ENCODE peak calls at places on chromosomes 16 and 17, in ten cellular contexts. K, L, Z, B, N, W, X, P, S and E are unnamed samples.

GRCh38 chr17:50768348-50768761 is 1.0 kb upstream of the ANKRD40CL start:
- DNase-seq in K (no peak), L (no peak), Z (no peak), B (no peak), N (peak; percentile 73), W (no peak), X (peak; percentile 87), P (no peak), S (peak; percentile 49), E (no peak)

GRCh38 chr17:77471984-77472836 is 331.4 kb downstream of the SEC14L1 start:
- DNase-seq in K (no peak), L (no peak), Z (no peak), B (no peak), N (peak; percentile 64), W (no peak), X (no peak), P (peak; percentile 85), S (peak; percentile 72), E (no peak)

GRCh38 chr17:64213995-64214507 is 49.0 kb downstream of the TEX2 start:
- DNase-seq in K (no peak), L (no peak), Z (no peak), B (no peak), N (no peak), W (no peak), X (no peak), P (peak; percentile 72), S (no peak), E (no peak)

GRCh38 chr16:50611332-50611934 is 63.2 kb downstream of the NKD1 start:
- DNase-seq in K (no peak), L (no peak), Z (no peak), B (no peak), N (no peak), W (no peak), X (peak; percentile 6), P (peak; percentile 43), S (no peak), E (no peak)

GRCh38 chr16:83501481-83501880 is 306.3 kb upstream of the HSBP1 start:
- DNase-seq in K (no peak), L (no peak), Z (no peak), B (no peak), N (no peak), W (no peak), X (no peak), P (no peak), S (no peak), E (no peak)

GRCh38 chr16:53913920-53914319 is 210.0 kb downstream of the FTO start:
- DNase-seq in K (no peak), L (no peak), Z (no peak), B (no peak), N (no peak), W (peak; percentile 38), X (no peak), P (no peak), S (no peak), E (no peak)

GRCh38 chr17:33127706-33128105 is 136.1 kb downstream of the SPACA3 start:
- DNase-seq in K (no peak), L (no peak), Z (peak; percentile 84), B (no peak), N (no peak), W (no peak), X (peak; percentile 71), P (peak; percentile 47), S (no peak), E (no peak)

GRCh38 chr17:75891605-75892555 is 4.9 kb downstream of the TRIM65 start:
- DNase-seq in K (no peak), L (no peak), Z (no peak), B (no peak), N (no peak), W (no peak), X (no peak), P (no peak), S (no peak), E (no peak)

GRCh38 chr16:80283450-80284392 is 257.1 kb upstream of the DYNLRB2 start:
- DNase-seq in K (no peak), L (no peak), Z (no peak), B (no peak), N (no peak), W (no peak), X (no peak), P (no peak), S (no peak), E (no peak)

DNA sequence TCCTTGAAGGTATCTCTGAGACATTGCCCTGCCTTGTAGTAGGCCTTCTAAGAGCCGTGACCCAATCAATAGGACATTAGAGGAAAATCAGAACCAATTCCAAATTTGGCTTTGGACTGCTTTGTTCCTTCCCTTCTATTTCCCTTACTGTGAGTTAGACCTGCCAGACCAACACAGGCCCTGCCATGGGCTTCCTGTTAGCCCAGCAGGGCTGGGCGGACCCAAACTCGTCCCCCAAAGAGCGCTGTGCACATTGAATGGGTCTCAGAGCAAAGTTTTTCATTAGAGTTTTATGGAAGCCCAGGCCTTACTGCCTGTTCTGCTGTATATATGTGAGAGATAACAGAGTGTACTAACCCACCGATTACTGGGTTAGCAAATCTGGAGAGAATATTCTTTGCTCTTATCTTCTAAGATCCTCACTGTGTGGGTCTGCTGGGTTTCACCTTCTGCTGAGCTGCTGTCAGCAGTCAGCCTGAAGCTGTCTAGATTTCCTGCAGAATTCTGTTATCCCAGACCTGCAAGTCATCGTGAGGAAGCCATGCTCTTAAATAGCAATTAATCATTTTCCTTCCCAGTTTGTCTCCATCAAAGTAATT is 5.7 kb downstream of the ARHGAP44 start:
- DNase-seq in K (no peak), L (no peak), Z (no peak), B (no peak), N (no peak), W (no peak), X (no peak), P (no peak), S (no peak), E (no peak)
- H3K27ac ChIP-seq in K (no peak overlapping the region), L (no peak overlapping the region), Z (no peak overlapping the region), B (no peak overlapping the region), N (no peak overlapping the region), W (no peak overlapping the region), X (no peak overlapping the region), P (no peak overlapping the region), S (no peak overlapping the region), E (no peak overlapping the region)

DNA sequence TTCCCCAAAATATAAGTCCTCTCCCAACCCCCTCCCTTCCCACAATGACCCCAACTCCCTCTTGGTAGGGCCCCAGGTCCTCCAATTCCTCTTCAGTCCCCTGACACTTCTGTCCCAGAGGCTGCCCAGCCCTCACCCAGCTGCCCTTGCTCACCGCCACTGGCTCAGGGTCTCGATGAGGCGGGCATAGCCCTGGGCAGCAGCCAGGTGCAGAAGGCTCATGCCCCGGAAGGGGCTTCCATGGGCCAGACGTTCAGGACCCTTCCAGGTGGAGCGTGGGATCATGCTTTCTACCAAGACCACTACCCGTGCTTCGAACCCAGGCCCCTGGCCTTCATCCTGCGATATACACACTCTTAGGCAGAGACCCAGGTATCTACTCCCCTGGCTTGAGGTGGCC is 5.8 kb upstream of the SPAG7 start:
- DNase-seq in K (no peak), L (no peak), Z (no peak), B (no peak), N (no peak), W (no peak), X (no peak), P (no peak), S (no peak), E (no peak)
- H3K27ac ChIP-seq in K (no peak overlapping the region), L (no peak overlapping the region), Z (no peak overlapping the region), B (no peak overlapping the region), N (peak overlapping the region; percentile 2), W (peak overlapping the region; percentile 51), X (no peak overlapping the region), P (no peak overlapping the region), S (peak overlapping the region; percentile 89), E (no peak overlapping the region)

DNA sequence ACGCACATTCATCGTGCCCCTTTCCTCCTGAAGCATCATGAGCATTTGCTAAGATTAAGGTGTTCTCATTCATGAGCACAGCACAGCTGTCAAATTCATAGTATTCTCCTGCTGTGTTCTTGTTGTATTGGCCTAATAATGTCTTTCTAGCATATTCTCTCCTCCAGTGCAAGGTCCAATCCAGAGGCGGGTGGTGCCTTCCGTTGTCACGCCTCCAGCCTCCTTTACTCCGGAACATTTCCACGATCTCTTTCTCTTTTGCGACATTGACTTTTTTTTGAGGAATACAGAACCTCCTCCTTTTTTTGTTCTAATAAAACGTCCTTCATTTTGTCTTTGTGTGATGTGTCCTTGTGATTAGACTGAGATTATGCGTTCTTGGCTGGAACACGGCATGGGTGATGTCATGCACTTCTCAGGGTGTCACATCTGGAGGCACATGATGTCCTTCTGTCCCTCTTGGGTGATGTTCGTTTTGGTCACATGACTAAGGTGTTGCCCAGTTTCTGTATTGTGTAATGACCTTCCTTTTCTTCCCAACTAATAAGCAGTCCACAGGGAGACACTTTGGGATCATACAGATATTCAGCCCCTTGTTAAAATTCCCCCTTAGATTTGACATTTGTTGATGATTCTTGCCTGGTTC is 66.3 kb downstream of the CLEC16A start:
- DNase-seq in K (peak; percentile 70), L (no peak), Z (no peak), B (no peak), N (no peak), W (no peak), X (no peak), P (no peak), S (no peak), E (no peak)
- H3K27ac ChIP-seq in K (no peak overlapping the region), L (peak overlapping the region; percentile 69), Z (no peak overlapping the region), B (no peak overlapping the region), N (no peak overlapping the region), W (no peak overlapping the region), X (no peak overlapping the region), P (no peak overlapping the region), S (no peak overlapping the region), E (no peak overlapping the region)

GRCh38 chr16:74252329-74252728 is 44.3 kb upstream of the PSMD7 start:
- DNase-seq in K (no peak), L (no peak), Z (no peak), B (no peak), N (no peak), W (no peak), X (no peak), P (no peak), S (no peak), E (no peak)

GRCh38 chr16:74253146-74253545 is 43.5 kb upstream of the PSMD7 start:
- DNase-seq in K (no peak), L (no peak), Z (no peak), B (no peak), N (no peak), W (no peak), X (no peak), P (no peak), S (no peak), E (no peak)

DNA sequence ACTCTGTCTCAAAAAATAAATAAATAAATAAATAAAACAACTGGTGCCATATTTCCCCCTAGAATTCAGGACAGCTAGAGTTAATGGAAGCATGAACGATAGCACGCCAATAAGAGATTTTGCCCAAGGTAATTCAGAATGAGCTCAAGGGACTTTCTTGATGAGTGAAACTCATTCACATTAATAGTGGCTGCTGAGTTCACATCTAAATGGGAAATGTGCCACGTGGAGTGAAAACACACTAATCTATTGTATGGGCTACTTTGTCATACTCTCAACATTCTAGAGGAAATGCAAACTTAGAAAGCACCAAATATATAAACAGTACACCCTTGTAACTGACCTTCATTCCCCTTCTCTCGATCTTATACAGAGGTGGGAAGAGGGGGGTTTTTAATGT is 47.3 kb upstream of the PSMD7 start:
- DNase-seq in K (no peak), L (no peak), Z (no peak), B (no peak), N (no peak), W (no peak), X (no peak), P (no peak), S (no peak), E (no peak)
- H3K27ac ChIP-seq in K (no peak overlapping the region), L (no peak overlapping the region), Z (no peak overlapping the region), B (no peak overlapping the region), N (no peak overlapping the region), W (no peak overlapping the region), X (no peak overlapping the region), P (no peak overlapping the region), S (no peak overlapping the region), E (no peak overlapping the region)